ENCODE peak calls at places on chromosomes 7 and 10, in five cellular contexts. M, G, W, E and N are unnamed samples.
A peak's percentile ranks its signal among the peaks of the same experiment; 100 is the strongest.

GRCh38 chr10:31749293-31749692 is 179.3 kb downstream of the ARHGAP12 start:
- DNase-seq in M (no peak), E (peak; percentile 23), W (no peak), G (no peak), N (no peak)

GRCh38 chr10:80985105-80985504 is 447.4 kb downstream of the SH2D4B start:
- DNase-seq in G (no peak), M (no peak), W (no peak), E (no peak), N (no peak)

GRCh38 chr10:100362570-100363496 is 15.8 kb downstream of the SCD start:
- DNase-seq in W (peak; percentile 88), M (no peak), E (no peak), G (no peak), N (no peak)

GRCh38 chr10:33196710-33197406 is 137.6 kb downstream of the NRP1 start:
- DNase-seq in M (no peak), G (no peak), E (no peak), W (peak; percentile 60), N (no peak)

GRCh38 chr10:108204528-108205313 is 1040.2 kb upstream of the SORCS1 start:
- DNase-seq in M (no peak), E (peak; percentile 78), W (no peak), G (no peak), N (no peak)

GRCh38 chr7:2641406-2642393 is 9.9 kb downstream of the TTYH3 start:
- DNase-seq in M (peak; percentile 83), E (peak; percentile 95), W (peak; percentile 96), G (no peak), N (peak; percentile 85)

GRCh38 chr10:35438718-35439117 is 102.4 kb downstream of the CCNY start:
- DNase-seq in M (no peak), E (no peak), G (no peak), W (no peak), N (no peak)

GRCh38 chr10:24723386-24723787 is 300 bp downstream of the ARHGAP21 start:
- DNase-seq in W (no peak), G (peak; percentile 13), E (peak; percentile 74), M (no peak), N (no peak)

GRCh38 chr7:111842489-111842888 is 280.2 kb upstream of the IMMP2L start:
- DNase-seq in G (no peak), W (no peak), M (no peak), E (no peak), N (no peak)

GRCh38 chr7:149253665-149254064 is 8.3 kb upstream of the ZNF783 start:
- DNase-seq in E (no peak), M (no peak), W (no peak), G (no peak), N (no peak)

GRCh38 chr10:132373241-132373955 is 23.6 kb upstream of the PWWP2B start:
- DNase-seq in M (peak; percentile 28), E (no peak), W (peak; percentile 34), G (no peak), N (no peak)

GRCh38 chr7:117119192-117119924 is 166.1 kb downstream of the ST7 start:
- DNase-seq in G (peak; percentile 67), E (peak; percentile 83), M (peak; percentile 58), W (peak; percentile 80), N (peak; percentile 49)

GRCh38 chr7:140170375-140170774 is 6.4 kb downstream of the KDM7A start:
- DNase-seq in M (no peak), E (no peak), W (no peak), G (no peak), N (no peak)

GRCh38 chr7:41637051-41637450 is 65.8 kb downstream of the INHBA start:
- DNase-seq in W (no peak), M (no peak), G (no peak), E (peak; percentile 46), N (no peak)

GRCh38 chr10:103685880-103686669 is 169.3 kb downstream of the SH3PXD2A start:
- DNase-seq in E (peak; percentile 84), G (peak; percentile 61), W (peak; percentile 80), M (peak; percentile 66), N (no peak)

GRCh38 chr7:47373871-47374451 is 207.9 kb downstream of the TNS3 start:
- DNase-seq in M (no peak), W (no peak), E (no peak), G (no peak), N (no peak)

GRCh38 chr10:95282115-95282514 is 8.7 kb downstream of the PDLIM1 start:
- DNase-seq in G (no peak), W (no peak), E (peak; percentile 48), M (no peak), N (no peak)

GRCh38 chr7:155280446-155281410 is 16.9 kb upstream of the INSIG1 start:
- DNase-seq in M (peak; percentile 24), E (no peak), G (no peak), W (no peak), N (no peak)

GRCh38 chr10:78211476-78212110 is 177.9 kb downstream of the RPS24 start:
- DNase-seq in E (peak; percentile 79), G (no peak), M (no peak), W (no peak), N (no peak)

GRCh38 chr7:39622609-39623311 is 612 bp upstream of the RALA start:
- DNase-seq in M (no peak), G (no peak), E (no peak), W (no peak), N (no peak)

GRCh38 chr7:34946486-34946885 is 90.8 kb downstream of the DPY19L1 start:
- DNase-seq in M (no peak), E (no peak), G (no peak), W (no peak), N (no peak)

GRCh38 chr10:88594482-88594881 is 7.9 kb downstream of the LIPJ start:
- DNase-seq in G (no peak), W (no peak), M (no peak), E (no peak), N (no peak)

GRCh38 chr10:62045765-62046521 is 144.4 kb downstream of the ARID5B start:
- DNase-seq in G (no peak), W (peak; percentile 57), E (peak; percentile 91), M (no peak), N (no peak)

GRCh38 chr7:115707684-115708341 is 322.8 kb downstream of the TFEC start:
- DNase-seq in M (no peak), G (no peak), E (no peak), W (no peak), N (no peak)

GRCh38 chr7:138663741-138664710 is 37.1 kb downstream of the SVOPL start:
- DNase-seq in M (no peak), G (peak; percentile 4), E (peak; percentile 7), W (no peak), N (no peak)

GRCh38 chr7:50653997-50654425 is 88.8 kb upstream of the DDC start:
- DNase-seq in M (no peak), G (no peak), W (peak; percentile 37), E (peak; percentile 74), N (peak; percentile 67)

GRCh38 chr10:1120761-1121160 is 64.6 kb downstream of the WDR37 start:
- DNase-seq in M (no peak), G (no peak), E (no peak), W (peak; percentile 11), N (no peak)

GRCh38 chr7:13312327-13312726 is 624.9 kb downstream of the ARL4A start:
- DNase-seq in W (no peak), E (no peak), M (no peak), G (no peak), N (no peak)

GRCh38 chr7:13790611-13791010 is 198.9 kb downstream of the ETV1 start:
- DNase-seq in G (no peak), E (peak; percentile 60), W (no peak), M (no peak), N (no peak)

GRCh38 chr10:13922591-13922990 is 335.8 kb downstream of the PRPF18 start:
- DNase-seq in G (no peak), W (no peak), E (peak; percentile 87), M (no peak), N (no peak)

GRCh38 chr10:45354261-45354660 is 19.8 kb upstream of the ALOX5 start:
- DNase-seq in E (peak; percentile 15), M (no peak), G (no peak), W (no peak), N (no peak)

GRCh38 chr7:110003827-110004226 is 1087.1 kb upstream of the LRRN3 start:
- DNase-seq in M (no peak), G (no peak), W (no peak), E (no peak), N (no peak)
- H3K27ac ChIP-seq in M (no peak overlapping the region), G (no peak overlapping the region), W (no peak overlapping the region), E (no peak overlapping the region), N (no peak overlapping the region)

DNA sequence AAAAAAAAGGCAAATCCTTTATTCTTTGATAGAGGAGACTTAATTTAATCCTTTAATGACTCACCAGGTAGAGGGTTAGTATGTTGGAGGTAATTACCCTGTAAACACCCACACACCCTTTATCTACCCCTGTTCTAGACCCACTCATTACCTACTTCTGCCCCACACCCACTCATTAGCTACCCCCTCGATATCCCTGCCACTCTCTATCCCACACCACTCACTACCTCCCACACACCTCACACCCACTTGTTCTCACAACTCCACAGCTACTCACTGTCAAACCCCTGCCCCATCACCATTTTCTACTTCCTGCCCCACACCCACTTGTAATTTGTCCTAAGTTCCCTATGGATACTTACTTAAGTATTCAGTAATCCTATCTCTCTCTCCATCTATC is 49.7 kb downstream of the SEC61G start:
- DNase-seq in G (no peak), W (no peak), M (no peak), E (no peak), N (no peak)
- H3K4me1 ChIP-seq in G (no peaks in the 10 kb centered on the region), W (no peaks in the 10 kb centered on the region), M (no peaks in the 10 kb centered on the region), E (no peaks in the 10 kb centered on the region), N (no peaks in the 10 kb centered on the region)

GRCh38 chr7:36207451-36208291 is 54.6 kb downstream of the EEPD1 start:
- DNase-seq in W (peak; percentile 71), E (peak; percentile 82), M (no peak), G (no peak), N (no peak)

GRCh38 chr7:36209814-36210183 is 56.7 kb downstream of the EEPD1 start:
- DNase-seq in E (no peak), M (no peak), W (no peak), G (no peak), N (no peak)

GRCh38 chr7:36210542-36210941 is 57.5 kb downstream of the EEPD1 start:
- DNase-seq in G (no peak), M (no peak), E (no peak), W (no peak), N (no peak)

GRCh38 chr7:36208406-36208805 is 55.4 kb downstream of the EEPD1 start:
- DNase-seq in G (no peak), W (no peak), M (no peak), E (peak; percentile 49), N (no peak)

GRCh38 chr7:36208997-36209813 is 56.2 kb downstream of the EEPD1 start:
- DNase-seq in G (peak; percentile 4), W (no peak), E (peak; percentile 47), M (no peak), N (no peak)
- H3K27ac ChIP-seq in G (no peak overlapping the region), W (no peak overlapping the region), E (peak overlapping the region; percentile 47), M (peak overlapping the region; percentile 44), N (no peak overlapping the region)

DNA sequence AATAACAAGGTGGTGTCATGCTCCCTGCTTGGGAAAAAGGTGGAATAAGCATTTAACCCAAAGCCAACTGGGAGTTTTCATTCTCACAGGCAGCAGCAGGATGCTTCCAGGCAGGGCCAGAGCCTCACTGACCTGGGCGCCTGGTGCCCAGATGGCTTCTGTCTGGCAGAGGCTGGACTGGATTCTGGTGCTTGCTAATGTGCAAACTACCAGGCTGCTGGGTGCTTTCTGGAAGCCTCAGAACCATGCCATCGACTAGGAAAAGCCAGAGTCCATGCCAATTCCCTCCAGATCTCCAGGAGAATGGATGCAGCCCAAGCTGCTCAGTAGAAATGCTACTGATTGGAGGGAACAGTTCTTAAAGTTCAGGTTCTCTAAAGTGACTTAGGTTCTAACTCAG is 36.2 kb downstream of the VIPR2 start:
- DNase-seq in W (no peak), G (no peak), M (peak; percentile 9), E (no peak), N (no peak)
- H3K4me1 ChIP-seq in W (no peaks in the 10 kb centered on the region), G (no peaks in the 10 kb centered on the region), M (no peaks in the 10 kb centered on the region), E (no peaks in the 10 kb centered on the region), N (peaks cover 45% of the 10 kb centered on the region)

GRCh38 chr7:6435486-6436384 is 12.0 kb downstream of the DAGLB start:
- DNase-seq in G (peak; percentile 87), W (peak; percentile 78), M (peak; percentile 84), E (peak; percentile 85), N (peak; percentile 34)
- H3K27ac ChIP-seq in G (no peak overlapping the region), W (peak overlapping the region; percentile 38), M (no peak overlapping the region), E (peak overlapping the region; percentile 16), N (peak overlapping the region; percentile 19)